ENCODE peak calls at places on chromosomes 3 and 15, in ten cellular contexts. P is IMR-90, F is uterus, C is lower leg skin, U is breast epithelium, I is HepG2, M is K562, W is Peyer's patch, L is adrenal gland, R is GM12891. T is an unnamed sample.

GRCh38 chr3:127536818-127537810 is 53.4 kb downstream of the TPRA1 start:
- DNase-seq in F (no peak), U (no peak), L (no peak), M (no peak), P (no peak), I (no peak), R (no peak), C (no peak), W (peak), T (no peak)

GRCh38 chr3:55242921-55243320 is 244.2 kb downstream of the WNT5A start:
- DNase-seq in W (no peak), R (no peak), P (no peak), L (no peak), U (no peak), I (no peak), C (no peak), F (no peak), M (no peak), T (no peak)

GRCh38 chr3:81041331-81041730 is 720.1 kb downstream of the GBE1 start:
- DNase-seq in W (no peak), L (no peak), I (no peak), M (no peak), P (no peak), R (no peak), F (no peak), U (no peak), C (no peak), T (no peak)

GRCh38 chr15:101206173-101206572 is 45.7 kb downstream of the CHSY1 start:
- DNase-seq in I (no peak), R (no peak), C (no peak), L (peak), F (no peak), M (no peak), W (no peak), P (peak), U (no peak), T (no peak)

GRCh38 chr3:177051419-177051818 is 145.9 kb downstream of the TBL1XR1 start:
- DNase-seq in C (no peak), R (no peak), I (no peak), L (no peak), F (no peak), U (no peak), W (no peak), M (no peak), P (no peak), T (no peak)

GRCh38 chr15:67089218-67090193 is 24.1 kb downstream of the SMAD3 start:
- DNase-seq in M (no peak), W (no peak), C (no peak), I (no peak), F (no peak), P (peak), U (no peak), R (no peak), L (no peak), T (no peak)

GRCh38 chr3:179156775-179157174 is 8.6 kb downstream of the PIK3CA start:
- DNase-seq in L (no peak), U (no peak), C (no peak), R (no peak), P (no peak), F (no peak), M (no peak), W (no peak), I (no peak), T (no peak)

GRCh38 chr3:127787071-127787490 is 35.2 kb downstream of the MGLL start:
- DNase-seq in W (peak), P (no peak), F (no peak), R (no peak), M (no peak), L (peak), I (no peak), C (no peak), U (peak), T (no peak)

GRCh38 chr15:69131362-69132215 is 28.8 kb upstream of the GLCE start:
- DNase-seq in U (no peak), P (no peak), M (no peak), F (no peak), R (no peak), L (no peak), C (peak), W (no peak), I (no peak), T (no peak)

GRCh38 chr15:64883097-64883581 is 28.6 kb upstream of the ANKDD1A start:
- DNase-seq in I (no peak), M (no peak), C (no peak), U (no peak), W (no peak), P (peak), F (no peak), R (peak), L (no peak), T (no peak)

GRCh38 chr3:177451940-177452484 is 254.7 kb upstream of the TBL1XR1 start:
- DNase-seq in M (no peak), L (no peak), C (no peak), P (peak), I (peak), F (no peak), U (no peak), R (no peak), W (no peak), T (no peak)

GRCh38 chr3:148146947-148147346 is 550.8 kb upstream of the AGTR1 start:
- DNase-seq in W (no peak), F (no peak), P (peak), I (no peak), U (no peak), L (no peak), C (no peak), M (no peak), R (no peak), T (no peak)

GRCh38 chr15:26126070-26126469 is 262.9 kb upstream of the ATP10A start:
- DNase-seq in P (no peak), L (no peak), R (no peak), C (no peak), W (no peak), M (no peak), F (no peak), U (no peak), I (no peak), T (peak)

GRCh38 chr3:178036745-178037144 is 499.5 kb upstream of the KCNMB2 start:
- DNase-seq in F (no peak), R (no peak), C (no peak), M (no peak), U (no peak), I (no peak), L (no peak), W (no peak), P (peak), T (no peak)

GRCh38 chr3:156532730-156533129 is 22.2 kb downstream of the SSR3 start:
- DNase-seq in C (no peak), W (no peak), R (no peak), P (no peak), F (no peak), U (no peak), M (no peak), L (no peak), I (no peak), T (no peak)
- TF ChIP-seq POLR2A in C (no peak), W (no peak), R (no peak), P (no peak), F (no peak), U (no peak), M (no peak), L (no peak), I (no peak), T (no peak)

GRCh38 chr3:9098716-9099675 is 135.7 kb upstream of the RAD18 start:
- DNase-seq in W (no peak), P (no peak), C (no peak), F (no peak), U (no peak), R (no peak), I (no peak), L (peak), M (no peak), T (peak)
- TF ChIP-seq POLR2A in W (no peak), P (no peak), C (no peak), F (no peak), U (no peak), R (no peak), I (no peak), L (no peak), M (no peak), T (no peak)

DNA sequence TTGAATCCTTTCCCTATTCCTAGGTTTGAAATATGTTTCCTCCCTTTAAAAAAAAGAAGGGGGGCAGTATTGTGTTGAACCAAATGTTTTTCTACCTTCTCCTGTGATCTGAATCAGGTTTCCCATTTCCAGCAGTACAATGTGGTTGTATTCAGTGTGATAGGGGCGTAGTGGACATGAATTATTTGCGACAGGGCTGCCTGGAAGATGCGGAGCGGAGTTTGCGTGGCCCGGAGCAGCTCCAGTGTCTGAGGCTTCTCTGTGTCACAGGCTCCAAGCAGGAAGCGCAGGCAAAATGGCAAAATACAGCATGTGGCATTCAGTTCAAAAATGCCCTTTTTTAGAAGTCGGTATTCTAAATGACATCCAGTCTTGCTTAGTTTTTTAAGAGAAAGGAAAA is 154.4 kb downstream of the PGPEP1L start:
- DNase-seq in R (peak), W (peak), P (peak), M (peak), U (peak), I (peak), C (peak), L (peak), F (peak), T (peak)
- TF ChIP-seq POLR2A in R (no peak), W (peak), P (no peak), M (no peak), U (no peak), I (no peak), C (no peak), L (peak), F (peak), T (peak)

DNA sequence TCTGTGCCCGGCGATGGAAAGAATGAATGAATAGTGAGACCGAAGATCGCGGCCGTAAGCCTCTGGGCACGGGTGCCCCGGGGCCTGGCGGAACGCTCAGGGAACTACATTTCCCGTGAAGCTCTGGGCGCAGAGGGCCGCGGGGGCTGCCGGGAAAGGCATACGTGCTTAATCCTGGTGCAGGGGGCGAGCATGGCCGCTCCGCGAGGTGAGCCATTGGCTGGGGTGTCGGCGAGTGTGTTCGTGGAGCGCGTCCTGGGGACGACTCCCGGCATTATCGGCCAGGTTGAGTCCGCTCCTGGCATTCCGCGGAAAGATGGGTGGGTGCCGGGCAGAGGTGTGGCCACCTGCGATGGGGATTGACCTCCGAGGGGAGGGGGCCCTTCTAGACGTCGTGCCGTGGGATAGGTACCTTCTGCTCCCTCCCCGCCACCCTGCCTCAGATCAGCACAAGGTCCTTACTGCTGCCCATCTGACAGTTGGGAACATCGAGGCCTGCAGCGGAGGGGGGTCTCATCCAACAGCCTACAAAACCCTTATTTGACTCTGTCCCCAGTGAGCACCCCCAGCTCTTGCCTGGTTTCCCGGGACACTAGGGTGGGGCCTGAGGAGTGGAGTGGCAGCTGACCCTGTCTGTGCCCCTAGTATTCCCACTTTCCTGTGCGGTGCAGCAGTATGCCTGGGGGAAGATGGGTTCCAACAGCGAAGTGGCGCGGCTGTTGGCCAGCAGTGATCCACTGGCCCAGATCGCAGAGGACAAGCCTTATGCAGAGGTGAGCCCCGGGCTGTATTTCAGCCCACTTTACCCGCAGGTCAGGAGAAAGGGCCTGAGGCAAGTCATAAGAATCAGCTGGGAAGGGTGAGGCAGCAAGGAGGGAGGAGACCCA is at the start of gene MPI:
- DNase-seq in F (peak), W (peak), C (peak), M (peak), L (peak), R (peak), U (peak), P (peak), I (peak), T (peak)
- TF ChIP-seq POLR2A in F (no peak), W (peak), C (no peak), M (peak), L (peak), R (peak), U (no peak), P (peak), I (peak), T (peak)

DNA sequence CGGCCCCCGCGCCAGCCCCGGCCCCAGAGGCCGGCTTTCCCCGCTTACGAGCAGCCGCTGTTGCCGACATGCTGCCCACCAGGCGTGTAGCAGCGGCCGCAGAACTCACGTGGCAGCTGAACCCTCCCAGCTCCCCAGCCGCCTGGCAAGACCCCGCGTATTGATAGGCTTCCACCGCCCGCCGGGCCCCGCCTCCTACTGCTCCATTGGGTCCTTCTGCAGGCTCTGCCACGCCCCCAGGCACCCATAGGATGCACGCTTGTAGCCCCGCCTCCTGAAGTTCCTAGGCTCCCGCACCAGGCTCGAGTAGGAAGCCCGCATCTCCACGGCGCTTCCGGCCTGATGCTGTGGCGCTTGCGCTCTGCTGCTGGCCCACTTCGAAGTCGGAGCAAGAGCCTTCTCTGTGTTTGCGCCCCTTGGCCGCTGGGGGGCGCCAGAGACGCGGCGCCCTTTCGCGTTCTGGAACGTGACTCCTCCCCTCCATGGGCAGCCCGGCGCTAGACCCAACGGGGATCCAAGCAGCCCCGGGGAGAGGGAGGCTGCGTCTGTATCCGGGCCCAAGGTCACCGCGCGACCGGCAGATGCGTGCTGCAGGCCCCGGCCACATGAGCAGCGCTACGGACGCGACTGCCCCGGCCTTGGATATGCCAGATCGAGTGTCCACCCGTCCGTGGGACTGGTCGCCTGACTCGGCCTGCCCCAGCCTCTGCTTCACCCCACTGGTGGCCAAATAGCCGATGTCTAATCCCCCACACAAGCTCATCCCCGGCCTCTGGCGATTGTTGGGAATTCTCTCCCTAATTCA is at the start of the genes PARP3 and RRP9:
- DNase-seq in W (peak), M (peak), C (peak), L (peak), I (peak), F (peak), R (peak), U (peak), P (peak), T (peak)
- TF ChIP-seq POLR2A in W (peak), M (peak), C (no peak), L (peak), I (peak), F (peak), R (no peak), U (peak), P (peak), T (peak)

GRCh38 chr15:36432162-36432561 is 147.3 kb upstream of the CDIN1 start:
- DNase-seq in L (no peak), P (peak), I (no peak), R (no peak), M (no peak), U (no peak), W (no peak), C (no peak), F (no peak), T (no peak)

GRCh38 chr15:36430280-36430679 is 149.1 kb upstream of the CDIN1 start:
- DNase-seq in I (no peak), P (no peak), R (no peak), C (no peak), F (no peak), L (no peak), M (no peak), W (no peak), U (no peak), T (no peak)

GRCh38 chr15:36429707-36430106 is 149.7 kb upstream of the CDIN1 start:
- DNase-seq in P (no peak), R (no peak), M (no peak), L (no peak), I (no peak), C (no peak), F (no peak), W (no peak), U (no peak), T (no peak)

GRCh38 chr15:36430721-36431265 is 148.6 kb upstream of the CDIN1 start:
- DNase-seq in R (no peak), U (no peak), C (no peak), F (no peak), L (no peak), W (no peak), P (peak), M (no peak), I (no peak), T (no peak)

DNA sequence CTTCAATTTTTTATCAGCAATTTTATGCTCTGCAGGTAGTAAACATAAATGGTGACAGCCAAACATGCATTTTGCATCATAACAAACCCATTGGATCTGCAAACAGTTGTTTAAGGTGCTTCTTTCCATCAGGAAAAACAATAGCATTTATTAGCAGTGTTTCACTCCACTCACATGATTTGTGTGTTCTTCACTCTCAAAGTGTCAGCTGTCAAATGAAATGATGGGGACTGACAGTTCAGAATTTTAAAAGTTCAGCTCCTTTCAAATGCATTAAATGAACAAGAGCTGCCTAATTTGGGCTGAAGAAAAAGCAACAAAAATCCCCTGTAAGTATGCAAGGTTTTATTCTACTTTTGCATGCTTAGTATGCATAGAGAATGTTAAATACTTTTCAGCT is 145.3 kb upstream of the CDIN1 start:
- DNase-seq in L (no peak), F (no peak), W (no peak), C (no peak), U (no peak), M (no peak), I (no peak), R (no peak), P (no peak), T (no peak)
- TF ChIP-seq POLR2A in L (no peak), F (no peak), W (no peak), C (no peak), U (no peak), M (no peak), I (no peak), R (no peak), P (no peak), T (no peak)

GRCh38 chr3:13420817-13421755 is 964 bp upstream of the NUP210 start:
- DNase-seq in W (no peak), F (no peak), P (no peak), U (no peak), L (no peak), R (peak), M (peak), I (no peak), C (peak), T (no peak)
- TF ChIP-seq POLR2A in W (no peak), F (no peak), P (no peak), U (no peak), L (no peak), R (no peak), M (peak), I (no peak), C (no peak), T (no peak)

GRCh38 chr3:194070634-194071409 is 65.1 kb upstream of the HES1 start:
- DNase-seq in I (peak), U (peak), C (peak), P (peak), F (peak), R (peak), W (peak), M (peak), L (peak), T (peak)
- TF ChIP-seq POLR2A in I (peak), U (no peak), C (no peak), P (no peak), F (no peak), R (no peak), W (no peak), M (peak), L (peak), T (no peak)

DNA sequence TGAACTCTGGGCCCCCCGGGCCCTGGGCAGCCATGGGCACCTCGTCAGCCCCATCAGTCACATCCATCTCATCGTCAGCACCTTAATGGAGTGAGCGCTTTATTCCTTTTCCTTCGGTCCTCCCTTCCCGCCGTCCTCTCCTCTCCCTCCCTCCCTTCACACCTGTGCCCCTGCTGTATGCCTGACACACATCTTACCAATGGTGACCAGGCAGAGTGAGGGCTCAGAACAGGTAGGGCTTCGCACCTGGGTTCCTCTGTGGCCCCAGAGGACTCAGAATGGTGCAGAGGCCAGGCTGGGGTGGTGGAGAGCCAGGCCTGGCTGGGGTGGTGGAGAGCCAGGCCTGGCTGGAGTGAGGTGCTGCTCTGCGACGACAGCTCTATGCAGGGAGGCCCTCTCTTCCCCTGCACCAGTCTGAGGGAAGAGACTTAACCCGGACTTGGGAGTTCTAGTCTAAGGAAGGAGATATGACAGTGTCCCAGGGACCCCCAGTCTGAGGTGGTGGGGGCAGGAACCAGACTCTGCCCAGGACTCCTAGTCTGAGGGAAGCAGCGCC is 11.6 kb downstream of the C15orf39 start:
- DNase-seq in R (no peak), M (no peak), W (no peak), F (no peak), L (no peak), I (no peak), P (no peak), U (no peak), C (no peak), T (no peak)
- TF ChIP-seq POLR2A in R (no peak), M (no peak), W (no peak), F (no peak), L (no peak), I (no peak), P (no peak), U (no peak), C (no peak), T (no peak)